ENCODE peak calls at places on chromosomes 4 and X, in six cellular contexts. B is HepG2, P is A549, Z is K562, A is upper lobe of left lung, N is GM12878. M is an unnamed sample.

GRCh38 chrX:15973299-15973698 is 118.7 kb upstream of the AP1S2 start:
- ATAC-seq in B (peak; percentile 74), P (no peak), Z (peak; percentile 94), A (peak; percentile 72), N (peak; percentile 98), M (peak; percentile 33)

GRCh38 chr4:20283039-20283438 is 31.3 kb downstream of the SLIT2 start:
- ATAC-seq in B (no peak), P (no peak), Z (no peak), A (no peak), N (no peak), M (no peak)

GRCh38 chrX:133926809-133927208 is 58.6 kb downstream of the GPC3 start:
- ATAC-seq in B (peak; percentile 8), P (no peak), Z (no peak), A (no peak), N (no peak), M (no peak)

GRCh38 chr4:92253986-92254671 is 49.6 kb upstream of the GRID2 start:
- ATAC-seq in B (no peak), P (no peak), Z (no peak), A (no peak), N (no peak), M (no peak)

GRCh38 chr4:13089659-13089998 is 394.5 kb downstream of the RAB28 start:
- ATAC-seq in B (no peak), P (no peak), Z (no peak), A (no peak), N (no peak), M (no peak)

GRCh38 chrX:142428916-142429315 is 223.8 kb upstream of the MAGEC2 start:
- ATAC-seq in B (no peak), P (no peak), Z (no peak), A (no peak), N (no peak), M (no peak)

GRCh38 chrX:43666301-43666912 is 10.3 kb downstream of the MAOA start:
- ATAC-seq in B (no peak), P (no peak), Z (no peak), A (no peak), N (no peak), M (no peak)

GRCh38 chrX:23643020-23643419 is 24.3 kb upstream of the PRDX4 start:
- ATAC-seq in B (no peak), P (no peak), Z (no peak), A (no peak), N (no peak), M (no peak)

GRCh38 chr4:15930314-15930713 is 8.2 kb downstream of the FGFBP1 start:
- ATAC-seq in B (no peak), P (no peak), Z (no peak), A (no peak), N (peak; percentile 44), M (no peak)

GRCh38 chrX:134836497-134836968 is 154.3 kb upstream of the SMIM10 start:
- ATAC-seq in B (no peak), P (no peak), Z (peak; percentile 96), A (no peak), N (no peak), M (no peak)

GRCh38 chr4:34932591-34932990 is 1311.7 kb downstream of the ARAP2 start:
- ATAC-seq in B (no peak), P (no peak), Z (no peak), A (no peak), N (no peak), M (no peak)

GRCh38 chr4:6917445-6918241 is 8.0 kb downstream of the TBC1D14 start:
- ATAC-seq in B (peak; percentile 93), P (peak; percentile 90), Z (peak; percentile 81), A (peak; percentile 91), N (peak; percentile 75), M (peak; percentile 75)

GRCh38 chr4:186782302-186782701 is 58.6 kb upstream of the FAT1 start:
- ATAC-seq in B (no peak), P (no peak), Z (no peak), A (no peak), N (no peak), M (no peak)

GRCh38 chrX:49912866-49913265 is 9.5 kb upstream of the CLCN5 start:
- ATAC-seq in B (peak; percentile 41), P (no peak), Z (no peak), A (no peak), N (no peak), M (no peak)

GRCh38 chr4:76311896-76312331 is 5.4 kb downstream of the STBD1 start:
- ATAC-seq in B (peak; percentile 42), P (no peak), Z (peak; percentile 40), A (peak; percentile 28), N (no peak), M (no peak)
- TF ChIP-seq EP300 in B (no peak), P (no peak), Z (no peak), A (no peak), N (no peak), M (no peak)

GRCh38 chr4:168614316-168615057 is 117.6 kb downstream of the PALLD start:
- ATAC-seq in B (no peak), P (no peak), Z (no peak), A (no peak), N (no peak), M (no peak)

GRCh38 chr4:168613869-168614268 is 117.0 kb downstream of the PALLD start:
- ATAC-seq in B (no peak), P (no peak), Z (no peak), A (no peak), N (no peak), M (no peak)

GRCh38 chr4:168610911-168611530 is 114.2 kb downstream of the PALLD start:
- ATAC-seq in B (no peak), P (no peak), Z (no peak), A (no peak), N (no peak), M (no peak)

GRCh38 chr4:168615294-168615693 is 118.4 kb downstream of the PALLD start:
- ATAC-seq in B (no peak), P (no peak), Z (no peak), A (no peak), N (no peak), M (peak; percentile 28)

GRCh38 chr4:168612435-168613139 is 115.7 kb downstream of the PALLD start:
- ATAC-seq in B (no peak), P (peak; percentile 81), Z (no peak), A (no peak), N (no peak), M (no peak)
- TF ChIP-seq EP300 in B (no peak), P (no peak), Z (no peak), A (no peak), N (no peak), M (no peak)

DNA sequence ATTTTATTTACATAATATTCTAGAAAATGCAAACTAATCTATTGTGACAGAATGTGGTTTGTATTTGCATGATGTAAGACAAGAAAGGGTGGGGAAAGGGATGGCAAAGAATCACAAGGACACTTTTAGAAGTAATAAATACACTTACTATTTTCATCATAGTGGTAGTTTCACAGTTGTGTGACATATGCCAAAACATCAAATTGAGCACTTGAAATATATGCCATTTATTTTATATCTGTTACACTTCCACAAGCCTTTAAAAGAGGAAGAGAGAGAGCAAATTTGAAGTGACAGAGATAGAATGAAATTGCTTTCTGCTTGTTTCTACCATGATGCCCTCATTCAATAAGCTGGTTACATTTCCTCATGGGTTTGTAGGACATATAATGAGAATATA is 230.0 kb upstream of the NWD2 start:
- ATAC-seq in B (no peak), P (no peak), Z (no peak), A (no peak), N (no peak), M (no peak)
- TF ChIP-seq EP300 in B (no peak), P (no peak), Z (no peak), A (no peak), N (no peak), M (no peak)

GRCh38 chrX:47193475-47194241 is at the start of gene UBA1:
- ATAC-seq in B (peak; percentile 72), P (peak; percentile 70), Z (peak; percentile 92), A (peak; percentile 96), N (peak; percentile 84), M (peak; percentile 93)
- TF ChIP-seq EP300 in B (no peak), P (no peak), Z (peak; percentile 13), A (no peak), N (no peak), M (no peak)

M was measured in gastroesophageal sphincter.